ENCODE peak calls at places on chromosomes 11 and 22, in nine cellular contexts. P, B, T, W, H, N, E, I and Q are unnamed samples.

GRCh38 chr11:109704432-109704831 is 282.4 kb downstream of the C11orf87 start:
- DNase-seq in N (no peak), W (no peak), E (no peak), I (no peak), P (no peak), T (no peak), B (no peak), H (no peak), Q (no peak)

GRCh38 chr11:18371279-18371678 is 23.1 kb upstream of the LDHA start:
- DNase-seq in N (no peak), E (no peak), W (no peak), T (no peak), I (no peak), H (no peak), P (no peak), B (no peak), Q (no peak)

GRCh38 chr11:67371549-67372231 is 1.7 kb downstream of the CLCF1 start:
- DNase-seq in W (no peak), E (no peak), H (peak; percentile 46), T (peak; percentile 34), I (no peak), P (peak; percentile 83), N (no peak), B (peak; percentile 66), Q (no peak)

GRCh38 chr11:45885274-45885920 is at the start of gene MAPK8IP1:
- DNase-seq in I (no peak), E (peak; percentile 17), W (peak; percentile 56), T (peak; percentile 47), B (peak; percentile 84), H (peak; percentile 62), N (no peak), P (peak; percentile 88), Q (peak; percentile 34)

GRCh38 chr11:45021692-45022130 is 71.0 kb upstream of the TP53I11 start:
- DNase-seq in T (no peak), N (peak; percentile 91), P (no peak), W (peak; percentile 24), I (peak; percentile 33), E (no peak), B (no peak), H (no peak), Q (no peak)

GRCh38 chr11:126432525-126432924 is 77.0 kb downstream of the ST3GAL4 start:
- DNase-seq in W (no peak), T (no peak), H (no peak), P (no peak), I (no peak), E (no peak), N (no peak), B (no peak), Q (no peak)

GRCh38 chr11:57223601-57224000 is 13.4 kb downstream of the APLNR start:
- DNase-seq in T (no peak), N (no peak), I (no peak), E (no peak), P (no peak), B (no peak), W (no peak), H (no peak), Q (no peak)

GRCh38 chr22:49203863-49204598 is 623.6 kb downstream of the BRD1 start:
- DNase-seq in B (no peak), H (peak; percentile 23), T (no peak), I (no peak), N (peak; percentile 73), P (peak; percentile 64), W (no peak), E (no peak), Q (no peak)

GRCh38 chr11:32847511-32847910 is 17.8 kb downstream of the PRRG4 start:
- DNase-seq in N (no peak), B (no peak), W (no peak), H (no peak), P (no peak), E (no peak), I (no peak), T (no peak), Q (no peak)

GRCh38 chr22:39520874-39521857 is 804 bp downstream of the ATF4 start:
- DNase-seq in P (peak; percentile 96), B (peak; percentile 70), H (peak; percentile 77), T (no peak), E (no peak), N (peak; percentile 89), I (peak; percentile 69), W (peak; percentile 84), Q (peak; percentile 66)

GRCh38 chr22:39518124-39518786 is 2.1 kb upstream of the ATF4 start:
- DNase-seq in I (no peak), B (no peak), E (no peak), H (no peak), T (no peak), N (no peak), P (no peak), W (no peak), Q (no peak)

GRCh38 chr22:39520054-39520873 is at the start of gene ATF4:
- DNase-seq in W (peak; percentile 98), T (peak; percentile 98), N (peak; percentile 99), E (peak; percentile 96), B (peak; percentile 99), H (peak; percentile 98), I (peak; percentile 98), P (peak; percentile 98), Q (peak; percentile 98)

GRCh38 chr22:39518996-39519680 is 1.2 kb upstream of the ATF4 start:
- DNase-seq in P (no peak), H (no peak), W (peak; percentile 51), I (no peak), N (no peak), E (no peak), T (no peak), B (no peak), Q (no peak)

DNA sequence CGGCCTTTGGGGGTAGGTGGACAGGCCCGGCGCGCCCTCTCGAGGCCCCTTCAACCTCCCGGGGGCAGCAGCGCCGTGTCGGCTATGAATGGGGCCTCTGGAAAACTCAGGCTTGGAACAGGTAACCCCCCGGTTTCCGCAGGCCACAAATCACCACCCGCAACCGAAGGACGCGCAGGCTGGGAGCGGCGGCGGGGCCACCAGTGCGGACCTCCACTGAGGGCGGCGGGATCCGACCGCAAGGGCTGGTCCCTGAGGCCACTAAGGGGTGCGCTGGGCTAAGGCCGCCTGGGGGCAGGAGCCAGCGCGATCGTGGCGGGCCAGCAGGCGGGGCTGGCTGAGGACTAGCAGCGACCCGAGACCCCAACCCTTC is 695 bp upstream of the ATF4 start:
- DNase-seq in I (no peak), P (no peak), T (peak; percentile 58), W (peak; percentile 69), H (peak; percentile 62), B (no peak), N (no peak), E (no peak), Q (peak; percentile 57)
- TF ChIP-seq POLR2A in I (peak; percentile 54), P (no peak), T (peak; percentile 92), W (no peak), H (no peak), B (peak; percentile 70), N (peak; percentile 47), E (peak; percentile 69), Q (peak; percentile 63)

DNA sequence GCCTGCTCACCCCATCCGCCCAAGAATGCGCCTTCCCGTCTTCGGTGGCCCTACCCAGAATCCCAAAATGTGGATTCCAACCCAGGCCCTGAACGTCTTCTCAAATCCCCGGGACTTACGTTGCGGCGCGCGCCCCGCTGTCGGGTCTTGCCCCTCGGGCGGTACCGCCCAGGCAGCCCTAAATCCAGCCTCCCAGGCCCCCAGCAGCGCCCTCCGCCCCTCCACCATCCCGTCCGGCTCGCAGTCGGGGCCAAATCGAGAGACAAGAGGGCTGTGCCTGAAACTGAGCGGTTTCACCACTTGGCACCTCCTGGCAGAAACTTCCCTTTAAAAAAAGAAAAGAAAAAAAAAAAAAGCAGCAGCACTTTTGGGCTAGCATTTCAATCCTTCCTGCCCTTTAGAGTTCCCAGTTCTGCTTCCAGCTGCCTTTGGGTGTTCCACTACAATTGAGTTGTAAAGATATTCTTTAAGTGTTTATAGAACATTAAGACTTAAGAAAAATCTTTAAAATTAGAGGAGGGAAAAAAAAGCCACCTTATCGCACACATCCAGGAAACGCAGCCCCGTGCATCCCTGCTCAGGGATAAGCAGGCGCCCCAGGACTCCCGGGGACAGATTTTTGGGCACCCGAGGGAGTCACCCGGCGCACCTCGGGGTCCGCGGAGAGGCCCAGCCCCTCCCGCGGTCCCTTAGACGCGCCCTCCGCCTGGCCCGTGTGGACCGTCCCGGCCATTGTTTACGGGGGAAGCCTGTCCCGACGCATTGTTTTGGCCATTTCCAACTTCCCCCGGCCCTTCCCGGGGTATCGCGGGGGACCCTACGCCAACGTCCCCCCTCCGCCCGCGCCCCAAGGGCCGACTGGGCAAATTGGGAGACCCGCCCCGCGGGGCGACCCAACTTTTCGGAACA is 57.6 kb downstream of the KCNJ4 start:
- DNase-seq in I (peak; percentile 45), H (no peak), T (no peak), B (peak; percentile 25), W (peak; percentile 59), N (no peak), P (peak; percentile 89), E (peak; percentile 93), Q (no peak)
- TF ChIP-seq POLR2AphosphoS5 in I (no peak), H (peak; percentile 8), T (no peak), B (no peak), W (no peak), N (no peak), P (peak; percentile 70), E (peak; percentile 51), Q (no peak)

DNA sequence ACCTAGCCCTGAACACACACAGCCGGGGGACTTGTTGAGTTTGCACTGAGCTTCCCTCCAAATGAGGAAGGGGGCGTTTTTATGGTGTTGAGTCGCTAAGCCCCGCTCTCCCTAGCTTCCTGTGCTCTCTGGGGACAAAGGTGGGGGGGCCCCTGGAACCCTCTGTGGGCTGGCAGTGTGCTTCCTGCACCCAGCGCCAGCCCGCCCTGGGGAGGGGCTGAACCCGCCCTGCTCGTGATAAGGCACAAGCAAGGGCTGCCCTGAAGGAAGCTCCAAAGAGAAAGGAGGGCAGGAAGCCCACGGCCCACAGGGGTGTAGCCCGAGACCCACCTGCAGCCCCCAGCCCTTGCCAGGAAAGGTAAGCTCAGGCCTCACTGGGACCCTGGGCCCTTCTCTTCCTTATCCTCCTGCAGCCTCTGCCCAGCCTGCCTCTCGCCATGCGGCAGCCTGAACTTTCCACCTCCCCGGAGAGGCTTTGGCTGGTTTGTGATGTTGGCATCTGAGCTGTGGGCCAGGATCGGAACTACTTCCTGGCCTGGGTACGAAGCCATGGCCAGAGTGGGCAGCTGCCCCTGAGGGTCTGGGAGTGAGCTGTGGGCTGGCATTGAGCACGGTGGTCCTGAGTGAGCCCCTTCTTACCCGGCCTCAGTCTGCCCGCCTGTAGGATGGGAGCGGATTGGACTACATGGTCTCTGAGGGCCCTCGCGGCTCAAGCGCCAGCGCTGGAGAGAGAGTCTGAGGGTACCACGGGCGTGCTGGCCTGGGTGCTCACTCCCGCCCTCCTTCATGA is at the start of gene FERMT3:
- DNase-seq in B (peak; percentile 72), H (peak; percentile 83), I (no peak), N (no peak), T (no peak), W (peak; percentile 90), P (peak; percentile 97), E (no peak), Q (no peak)
- TF ChIP-seq POLR2A in B (peak; percentile 52), H (no peak), I (no peak), N (no peak), T (no peak), W (peak; percentile 52), P (no peak), E (no peak), Q (no peak)

GRCh38 chr11:119375629-119376196 is 5.8 kb downstream of the USP2 start:
- DNase-seq in E (no peak), I (peak; percentile 86), T (peak; percentile 58), N (no peak), W (peak; percentile 55), B (no peak), H (no peak), P (no peak), Q (no peak)
- TF ChIP-seq POLR2AphosphoS5 in E (no peak), I (no peak), T (no peak), N (no peak), W (peak; percentile 36), B (no peak), H (no peak), P (no peak), Q (no peak)